ENCODE peak calls at places on chromosomes 3 and 15, in six cellular contexts. Y is WERI-Rb-1, W is psoas muscle, B is astrocyte, L is choroid plexus epithelial cell, C is stomach. N is an unnamed sample.

GRCh38 chr3:126345641-126346460 is 11.4 kb downstream of the KLF15 start:
- DNase-seq in Y (peak), W (peak), B (no peak), L (no peak), C (peak), N (no peak)

GRCh38 chr3:190279690-190280089 is 42.6 kb downstream of the CLDN1 start:
- DNase-seq in Y (no peak), W (no peak), B (no peak), L (peak), C (no peak), N (no peak)

GRCh38 chr3:41002104-41002503 is 197.2 kb upstream of the CTNNB1 start:
- DNase-seq in Y (no peak), W (no peak), B (no peak), L (no peak), C (no peak), N (no peak)

GRCh38 chr15:59444082-59444835 is 6.3 kb downstream of the FAM81A start:
- DNase-seq in Y (no peak), W (no peak), B (no peak), L (no peak), C (no peak), N (no peak)

GRCh38 chr3:128683957-128684356 is 33.3 kb upstream of the RPN1 start:
- DNase-seq in Y (no peak), W (no peak), B (no peak), L (no peak), C (no peak), N (no peak)

GRCh38 chr15:25248583-25249235 is 190.1 kb downstream of the UBE3A start:
- DNase-seq in Y (no peak), W (peak), B (no peak), L (no peak), C (peak), N (no peak)

GRCh38 chr3:1183320-1184048 is 90.7 kb downstream of the CNTN6 start:
- DNase-seq in Y (no peak), W (no peak), B (peak), L (peak), C (no peak), N (peak)

GRCh38 chr15:52331490-52332240 is 36.1 kb upstream of the MYO5C start:
- DNase-seq in Y (peak), W (no peak), B (peak), L (peak), C (peak), N (peak)

GRCh38 chr15:74784854-74785715 is 3.2 kb downstream of the CSK start:
- DNase-seq in Y (no peak), W (no peak), B (no peak), L (no peak), C (no peak), N (no peak)

GRCh38 chr3:154105218-154105975 is 15.8 kb upstream of the ARHGEF26 start:
- DNase-seq in Y (no peak), W (no peak), B (peak), L (peak), C (no peak), N (peak)

GRCh38 chr15:93831641-93832040 is 399.7 kb upstream of the MCTP2 start:
- DNase-seq in Y (no peak), W (no peak), B (no peak), L (no peak), C (no peak), N (no peak)

GRCh38 chr3:9251055-9251786 is 1.8 kb upstream of the SRGAP3 start:
- DNase-seq in Y (no peak), W (peak), B (no peak), L (peak), C (no peak), N (no peak)

GRCh38 chr15:48371550-48371949 is 40.3 kb downstream of the DUT start:
- DNase-seq in Y (no peak), W (no peak), B (no peak), L (peak), C (no peak), N (no peak)

GRCh38 chr15:69056365-69056764 is 41.9 kb downstream of the NOX5 start:
- DNase-seq in Y (peak), W (no peak), B (no peak), L (no peak), C (no peak), N (no peak)

GRCh38 chr3:171327441-171328174 is 132.6 kb downstream of the TNIK start:
- DNase-seq in Y (no peak), W (no peak), B (no peak), L (no peak), C (no peak), N (no peak)

GRCh38 chr3:183185696-183186095 is 23.2 kb upstream of the LAMP3 start:
- DNase-seq in Y (no peak), W (no peak), B (peak), L (peak), C (no peak), N (peak)

GRCh38 chr3:41137686-41138111 is 61.6 kb upstream of the CTNNB1 start:
- DNase-seq in Y (no peak), W (no peak), B (peak), L (peak), C (no peak), N (no peak)

GRCh38 chr15:80949756-80950155 is 39.9 kb downstream of the MESD start:
- DNase-seq in Y (no peak), W (no peak), B (no peak), L (no peak), C (no peak), N (no peak)

GRCh38 chr3:64674591-64675076 is 13.2 kb downstream of the ADAMTS9 start:
- DNase-seq in Y (no peak), W (no peak), B (peak), L (peak), C (no peak), N (no peak)

GRCh38 chr3:172750069-172750367 is 508 bp upstream of the ECT2 start:
- DNase-seq in Y (no peak), W (no peak), B (no peak), L (no peak), C (no peak), N (no peak)
- H3K4me3 ChIP-seq in Y (peak), W (peak), B (peak), L (peak), C (peak), N (peak)

DNA sequence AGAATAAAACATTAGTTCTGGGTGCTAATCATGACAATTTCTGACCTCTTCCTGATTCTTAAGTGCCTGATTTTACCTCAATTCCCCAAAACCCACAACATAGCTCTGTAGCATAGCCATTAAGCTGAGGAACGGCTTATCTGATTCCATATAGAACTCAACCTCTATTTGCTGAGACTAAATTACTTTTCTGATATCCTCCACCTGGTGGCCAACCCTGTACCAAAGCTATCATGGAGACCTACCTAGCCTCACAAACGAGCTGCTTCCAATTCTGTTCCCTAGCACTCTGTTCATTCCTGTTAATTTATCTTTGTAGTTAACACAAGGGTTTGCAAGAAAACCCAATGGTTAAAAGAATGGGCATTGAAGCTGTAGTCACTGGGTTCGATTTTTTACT is 245.2 kb downstream of the PLOD2 start:
- DNase-seq in Y (no peak), W (no peak), B (no peak), L (no peak), C (no peak), N (no peak)
- TF ChIP-seq CTCF in Y (no peak), W (no peak), B (no peak), L (peak), C (no peak), N (no peak)

DNA sequence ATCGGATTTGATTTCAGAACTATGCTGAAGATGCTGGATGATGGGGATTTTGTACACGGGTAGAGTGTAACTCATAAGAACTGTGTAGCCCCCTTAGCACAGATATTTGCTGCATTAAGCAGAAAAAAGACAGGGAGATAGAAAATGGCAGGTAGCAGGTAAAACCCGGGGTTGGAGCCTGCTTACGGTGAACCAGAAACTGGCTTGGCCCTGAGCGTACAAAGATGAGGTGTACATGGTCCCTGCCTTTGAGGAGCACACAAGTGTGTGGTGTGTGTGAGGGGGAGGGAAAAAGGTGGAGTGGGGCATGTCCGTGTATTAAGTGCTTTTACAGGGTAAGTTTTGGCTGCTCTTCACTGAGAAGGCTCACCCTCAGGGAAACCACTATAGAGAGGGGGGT is 3.5 kb downstream of the LPP start:
- DNase-seq in Y (no peak), W (no peak), B (no peak), L (no peak), C (no peak), N (no peak)
- H3K4me3 ChIP-seq in Y (no peak), W (no peak), B (no peak), L (no peak), C (no peak), N (no peak)

DNA sequence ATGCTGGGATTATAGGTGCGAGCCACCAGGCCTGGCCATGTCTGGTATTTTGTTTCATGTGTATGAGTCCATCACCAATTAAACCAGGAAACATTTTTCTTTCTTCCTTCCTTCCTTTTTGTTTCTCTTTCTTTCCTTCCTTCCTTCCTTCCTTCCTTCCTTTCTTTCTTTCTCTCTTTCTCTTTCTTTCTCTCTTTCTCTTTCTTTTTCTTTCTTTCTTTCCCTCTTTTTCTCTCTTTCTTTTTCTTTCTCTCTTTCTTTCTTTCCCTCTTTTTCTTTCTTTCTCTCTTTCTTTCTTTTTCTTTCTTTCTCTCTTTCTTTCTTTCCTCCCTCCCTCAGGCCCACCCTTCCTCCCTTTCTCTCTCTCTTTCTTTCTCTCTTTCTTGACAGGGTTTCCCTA is 83.4 kb downstream of the SLC9A9 start:
- DNase-seq in Y (no peak), W (no peak), B (no peak), L (no peak), C (no peak), N (no peak)
- TF ChIP-seq CTCF in Y (no peak), W (no peak), B (no peak), L (no peak), C (no peak), N (no peak)

GRCh38 chr3:177347611-177348010 is 150.3 kb upstream of the TBL1XR1 start:
- DNase-seq in Y (no peak), W (no peak), B (no peak), L (no peak), C (no peak), N (no peak)

GRCh38 chr3:177345973-177346503 is 148.8 kb upstream of the TBL1XR1 start:
- DNase-seq in Y (no peak), W (no peak), B (no peak), L (no peak), C (no peak), N (no peak)

GRCh38 chr3:177343122-177343521 is 145.8 kb upstream of the TBL1XR1 start:
- DNase-seq in Y (no peak), W (no peak), B (no peak), L (no peak), C (no peak), N (no peak)

GRCh38 chr3:177346878-177347277 is 149.6 kb upstream of the TBL1XR1 start:
- DNase-seq in Y (no peak), W (no peak), B (no peak), L (no peak), C (no peak), N (no peak)

GRCh38 chr3:177345049-177345972 is 148.0 kb upstream of the TBL1XR1 start:
- DNase-seq in Y (peak), W (peak), B (peak), L (peak), C (peak), N (peak)
- H3K4me3 ChIP-seq in Y (no peak), W (peak), B (no peak), L (no peak), C (no peak), N (no peak)

GRCh38 chr15:57922780-57923179 is 142.7 kb downstream of the ALDH1A2 start:
- DNase-seq in Y (no peak), W (peak), B (no peak), L (peak), C (peak), N (peak)
- TF ChIP-seq CTCF in Y (no peak), W (no peak), B (no peak), L (no peak), C (peak), N (no peak)

GRCh38 chr3:123695731-123696640 is 111.1 kb upstream of the HACD2 start:
- DNase-seq in Y (no peak), W (no peak), B (no peak), L (no peak), C (no peak), N (no peak)

GRCh38 chr3:123698813-123699212 is 114.0 kb upstream of the HACD2 start:
- DNase-seq in Y (no peak), W (no peak), B (no peak), L (no peak), C (no peak), N (no peak)

GRCh38 chr3:123694377-123695147 is 109.7 kb upstream of the HACD2 start:
- DNase-seq in Y (no peak), W (no peak), B (peak), L (peak), C (no peak), N (no peak)

GRCh38 chr3:123695152-123695551 is 110.3 kb upstream of the HACD2 start:
- DNase-seq in Y (no peak), W (no peak), B (no peak), L (peak), C (no peak), N (no peak)

DNA sequence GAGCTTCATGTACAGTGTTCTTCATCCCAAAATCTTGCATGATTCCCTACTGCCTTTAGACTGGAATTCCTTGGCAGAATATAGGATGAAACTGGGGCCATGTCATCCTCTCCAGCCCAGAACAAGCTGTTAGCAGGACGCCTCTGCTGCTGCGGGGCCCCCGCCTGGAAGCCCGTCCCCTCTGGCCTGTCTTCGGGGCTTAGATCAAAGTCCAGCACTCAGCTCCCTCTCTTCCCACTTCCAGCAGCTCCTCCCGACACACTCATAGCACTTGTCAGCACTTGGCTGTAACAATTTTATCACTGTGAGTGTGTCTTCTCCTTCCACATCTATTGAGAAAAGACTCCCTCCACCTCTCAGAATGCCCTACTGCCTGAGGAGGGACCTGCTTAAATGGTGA is 111.9 kb upstream of the HACD2 start:
- DNase-seq in Y (no peak), W (no peak), B (no peak), L (no peak), C (no peak), N (no peak)
- H3K4me3 ChIP-seq in Y (no peak), W (peak), B (no peak), L (no peak), C (peak), N (no peak)

GRCh38 chr3:155746703-155747102 is 1.8 kb upstream of the PLCH1 start:
- DNase-seq in Y (no peak), W (no peak), B (no peak), L (no peak), C (no peak), N (no peak)

GRCh38 chr3:155747286-155747685 is 2.4 kb upstream of the PLCH1 start:
- DNase-seq in Y (no peak), W (no peak), B (no peak), L (no peak), C (no peak), N (no peak)

GRCh38 chr3:155744626-155745324 is at the start of gene PLCH1:
- DNase-seq in Y (peak), W (peak), B (peak), L (peak), C (peak), N (peak)

GRCh38 chr3:155744091-155744625 is 713 bp downstream of the PLCH1 start:
- DNase-seq in Y (peak), W (peak), B (no peak), L (no peak), C (peak), N (peak)

DNA sequence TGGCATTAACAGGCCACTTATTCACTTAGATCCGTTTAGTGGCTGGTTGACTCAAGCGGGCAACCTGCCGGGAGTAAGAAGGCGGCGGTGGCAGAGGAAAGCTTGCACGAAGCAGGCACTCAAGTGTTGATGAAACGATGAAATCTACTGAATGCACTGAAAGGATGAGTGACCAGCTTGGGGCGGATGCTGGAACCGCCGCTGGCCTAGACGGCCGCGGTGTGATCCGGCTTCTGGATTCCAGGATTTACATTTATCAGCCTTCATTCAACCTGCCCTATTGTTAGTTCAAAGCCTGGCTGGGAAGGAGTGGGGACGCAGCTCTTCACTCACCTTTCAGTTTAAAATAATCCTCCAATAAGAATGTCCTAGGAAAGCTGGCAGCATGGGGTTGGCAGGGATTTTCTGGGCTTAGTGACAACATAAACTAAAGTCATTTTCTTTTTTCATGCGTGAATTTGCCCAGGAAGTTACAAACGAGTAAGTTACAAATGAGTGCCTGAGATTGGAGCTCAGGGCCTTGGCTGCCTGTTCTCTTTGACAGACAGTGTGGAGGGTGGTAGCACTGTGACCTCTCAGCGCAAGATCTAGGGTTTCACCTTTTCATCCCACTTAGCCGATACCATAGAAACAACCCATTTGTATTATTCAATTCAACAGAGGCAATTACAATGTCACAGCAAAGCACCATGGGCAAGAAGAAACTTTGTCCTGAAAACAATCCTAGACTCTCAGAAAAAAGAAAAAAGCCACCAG is 1.1 kb upstream of the PLCH1 start:
- DNase-seq in Y (peak), W (no peak), B (peak), L (peak), C (peak), N (no peak)
- TF ChIP-seq CTCF in Y (no peak), W (no peak), B (no peak), L (no peak), C (no peak), N (no peak)